ENCODE peak calls at places on chromosomes 7 and 10, in eight cellular contexts. P is psoas muscle, S is suprapubic skin, H is cardiac fibroblast, R is MM.1S, Y is fibroblast of mammary gland, W is mammary epithelial cell, N is Calu3. E is an unnamed sample.

GRCh38 chr7:34451923-34452322 is 206.1 kb upstream of the NPSR1 start:
- DNase-seq in P (no peak), S (no peak), H (peak), R (no peak), Y (peak), W (no peak), N (no peak), E (no peak)

GRCh38 chr10:101218423-101219136 is 10.7 kb downstream of the LBX1 start:
- DNase-seq in P (no peak), S (no peak), H (no peak), R (no peak), Y (no peak), W (no peak), N (no peak), E (no peak)

GRCh38 chr7:150378115-150378852 is 846 bp upstream of the ZNF775 start:
- DNase-seq in P (peak), S (no peak), H (peak), R (peak), Y (peak), W (no peak), N (peak), E (no peak)

GRCh38 chr10:25175527-25176420 is 973 bp downstream of the GPR158 start:
- DNase-seq in P (no peak), S (no peak), H (peak), R (no peak), Y (no peak), W (no peak), N (no peak), E (no peak)

GRCh38 chr7:158378978-158379377 is 208.6 kb downstream of the PTPRN2 start:
- DNase-seq in P (no peak), S (peak), H (no peak), R (no peak), Y (no peak), W (no peak), N (no peak), E (no peak)

GRCh38 chr7:130290745-130291144 is 2.2 kb upstream of the CPA4 start:
- DNase-seq in P (no peak), S (no peak), H (peak), R (no peak), Y (peak), W (peak), N (peak), E (no peak)

GRCh38 chr10:89163265-89163995 is 43.7 kb downstream of the CH25H start:
- DNase-seq in P (peak), S (peak), H (peak), R (peak), Y (peak), W (peak), N (no peak), E (no peak)

GRCh38 chr10:5581670-5582566 is 57.2 kb downstream of the CALML3 start:
- DNase-seq in P (no peak), S (no peak), H (no peak), R (peak), Y (no peak), W (no peak), N (no peak), E (no peak)

GRCh38 chr10:21497177-21497807 is 28.2 kb downstream of the SKIDA1 start:
- DNase-seq in P (peak), S (peak), H (peak), R (peak), Y (peak), W (peak), N (peak), E (no peak)

GRCh38 chr10:71761105-71761511 is 12.2 kb downstream of the VSIR start:
- DNase-seq in P (no peak), S (no peak), H (no peak), R (no peak), Y (no peak), W (peak), N (no peak), E (no peak)

GRCh38 chr10:11886851-11887250 is 63.7 kb downstream of the PROSER2 start:
- DNase-seq in P (no peak), S (no peak), H (no peak), R (no peak), Y (no peak), W (peak), N (no peak), E (peak)

GRCh38 chr10:94411304-94411703 is 9.0 kb downstream of the TBC1D12 start:
- DNase-seq in P (no peak), S (no peak), H (no peak), R (no peak), Y (no peak), W (no peak), N (no peak), E (no peak)

GRCh38 chr7:116968626-116969025 is 15.3 kb downstream of the ST7 start:
- DNase-seq in P (no peak), S (no peak), H (no peak), R (no peak), Y (no peak), W (no peak), N (no peak), E (no peak)

GRCh38 chr7:18378989-18379605 is 116.5 kb upstream of the HDAC9 start:
- DNase-seq in P (no peak), S (no peak), H (no peak), R (no peak), Y (no peak), W (no peak), N (no peak), E (no peak)

GRCh38 chr10:6871128-6871527 is 291.1 kb upstream of the PRKCQ start:
- DNase-seq in P (no peak), S (no peak), H (no peak), R (no peak), Y (peak), W (no peak), N (no peak), E (no peak)

GRCh38 chr10:124999433-125000365 is 57.8 kb downstream of the ZRANB1 start:
- DNase-seq in P (peak), S (peak), H (peak), R (no peak), Y (peak), W (no peak), N (no peak), E (no peak)

GRCh38 chr7:104541897-104542296 is 213.5 kb downstream of the LHFPL3 start:
- DNase-seq in P (no peak), S (no peak), H (no peak), R (no peak), Y (no peak), W (no peak), N (no peak), E (no peak)

GRCh38 chr7:44735403-44736165 is 13.1 kb upstream of the ZMIZ2 start:
- DNase-seq in P (no peak), S (no peak), H (peak), R (peak), Y (peak), W (peak), N (peak), E (no peak)

GRCh38 chr7:133484135-133484534 is 231.3 kb downstream of the EXOC4 start:
- DNase-seq in P (no peak), S (no peak), H (no peak), R (no peak), Y (no peak), W (peak), N (no peak), E (no peak)

GRCh38 chr10:59362184-59362966 is at the start of gene FAM13C:
- DNase-seq in P (peak), S (peak), H (peak), R (peak), Y (peak), W (peak), N (peak), E (no peak)

GRCh38 chr10:101694056-101694673 is 805 bp downstream of the FBXW4 start:
- DNase-seq in P (peak), S (peak), H (peak), R (peak), Y (peak), W (peak), N (peak), E (peak)

GRCh38 chr7:27148776-27149641 is 1.4 kb upstream of the HOXA6 start:
- DNase-seq in P (peak), S (no peak), H (no peak), R (no peak), Y (peak), W (peak), N (no peak), E (no peak)

GRCh38 chr7:131504157-131504899 is 52.1 kb downstream of the PODXL start:
- DNase-seq in P (no peak), S (no peak), H (no peak), R (no peak), Y (no peak), W (no peak), N (no peak), E (no peak)

GRCh38 chr7:75937958-75938786 is 23.2 kb downstream of the POR start:
- DNase-seq in P (peak), S (peak), H (peak), R (no peak), Y (peak), W (no peak), N (no peak), E (no peak)

GRCh38 chr7:27921081-27921836 is 181.3 kb downstream of the TAX1BP1 start:
- DNase-seq in P (no peak), S (no peak), H (peak), R (peak), Y (peak), W (peak), N (peak), E (no peak)

GRCh38 chr7:124276005-124276606 is 243.2 kb upstream of the TMEM229A start:
- DNase-seq in P (no peak), S (no peak), H (peak), R (peak), Y (no peak), W (peak), N (peak), E (no peak)

GRCh38 chr10:48748573-48748972 is 63.9 kb downstream of the WDFY4 start:
- DNase-seq in P (no peak), S (no peak), H (no peak), R (no peak), Y (no peak), W (no peak), N (no peak), E (no peak)

GRCh38 chr7:55192718-55193117 is 172.4 kb upstream of the LANCL2 start:
- DNase-seq in P (no peak), S (no peak), H (peak), R (no peak), Y (peak), W (peak), N (no peak), E (no peak)

GRCh38 chr10:15182541-15183207 is 14.2 kb upstream of the NMT2 start:
- DNase-seq in P (no peak), S (no peak), H (peak), R (no peak), Y (peak), W (no peak), N (no peak), E (no peak)

GRCh38 chr7:17371656-17372524 is 73.4 kb downstream of the AHR start:
- DNase-seq in P (no peak), S (no peak), H (peak), R (no peak), Y (peak), W (peak), N (peak), E (no peak)

GRCh38 chr7:157267956-157268355 is 68.8 kb upstream of the DNAJB6 start:
- DNase-seq in P (no peak), S (no peak), H (no peak), R (no peak), Y (no peak), W (no peak), N (no peak), E (no peak)

GRCh38 chr7:155298288-155298833 is 683 bp downstream of the INSIG1 start:
- DNase-seq in P (no peak), S (no peak), H (no peak), R (peak), Y (no peak), W (no peak), N (no peak), E (peak)

GRCh38 chr7:50448823-50449222 is 1.3 kb downstream of the FIGNL1 start:
- DNase-seq in P (no peak), S (no peak), H (no peak), R (no peak), Y (no peak), W (no peak), N (no peak), E (no peak)

GRCh38 chr10:124287791-124288190 is 130.9 kb downstream of the OAT start:
- DNase-seq in P (peak), S (peak), H (no peak), R (no peak), Y (no peak), W (no peak), N (no peak), E (no peak)

GRCh38 chr10:116715396-116715795 is 27.0 kb downstream of the HSPA12A start:
- DNase-seq in P (no peak), S (peak), H (no peak), R (no peak), Y (no peak), W (no peak), N (no peak), E (no peak)

GRCh38 chr7:24722386-24723177 is 34.7 kb downstream of the GSDME start:
- DNase-seq in P (no peak), S (no peak), H (peak), R (no peak), Y (peak), W (no peak), N (peak), E (no peak)
- TF ChIP-seq CTCF in P (peak), S (no peak), H (peak), R (no peak), Y (peak), W (peak), N (no peak), E (no peak)

DNA sequence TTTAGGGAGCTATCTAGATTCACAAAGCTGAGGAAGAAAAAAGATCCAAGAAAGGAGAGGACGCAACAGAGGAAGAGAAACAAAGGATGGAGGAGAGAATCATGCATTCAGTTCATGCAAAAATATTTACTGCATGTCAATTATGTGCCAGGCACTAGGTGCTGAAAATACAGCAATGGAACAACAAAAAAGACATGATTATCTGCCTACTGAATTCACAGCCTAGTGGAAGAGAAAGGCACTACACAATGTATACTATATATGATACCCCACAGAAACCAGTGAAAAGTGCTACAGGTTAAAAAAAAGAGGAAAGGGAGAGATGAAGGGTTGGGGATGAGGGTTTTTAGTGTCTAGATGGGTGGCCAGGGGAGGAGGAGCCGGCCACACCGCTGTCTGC is 520.4 kb upstream of the CELF2 start:
- DNase-seq in P (no peak), S (no peak), H (no peak), R (no peak), Y (no peak), W (no peak), N (no peak), E (no peak)
- TF ChIP-seq CTCF in P (no peak), S (no peak), H (no peak), R (no peak), Y (peak), W (no peak), N (no peak), E (no peak)

GRCh38 chr7:122269241-122269640 is 35.3 kb downstream of the FEZF1 start:
- DNase-seq in P (no peak), S (no peak), H (no peak), R (no peak), Y (no peak), W (no peak), N (no peak), E (no peak)

GRCh38 chr7:122273117-122273516 is 31.4 kb downstream of the FEZF1 start:
- DNase-seq in P (no peak), S (no peak), H (no peak), R (peak), Y (no peak), W (no peak), N (no peak), E (no peak)

GRCh38 chr7:122262246-122262645 is 42.3 kb downstream of the FEZF1 start:
- DNase-seq in P (no peak), S (no peak), H (no peak), R (no peak), Y (no peak), W (no peak), N (no peak), E (no peak)

GRCh38 chr7:122268101-122268500 is 36.4 kb downstream of the FEZF1 start:
- DNase-seq in P (no peak), S (no peak), H (no peak), R (no peak), Y (peak), W (no peak), N (no peak), E (no peak)
- TF ChIP-seq CTCF in P (no peak), S (no peak), H (no peak), R (no peak), Y (no peak), W (no peak), N (no peak), E (no peak)

GRCh38 chr10:44627591-44628354 is 242.9 kb upstream of the CXCL12 start:
- DNase-seq in P (no peak), S (no peak), H (peak), R (no peak), Y (peak), W (peak), N (no peak), E (no peak)
- TF ChIP-seq CTCF in P (no peak), S (no peak), H (no peak), R (no peak), Y (peak), W (peak), N (no peak), E (no peak)

DNA sequence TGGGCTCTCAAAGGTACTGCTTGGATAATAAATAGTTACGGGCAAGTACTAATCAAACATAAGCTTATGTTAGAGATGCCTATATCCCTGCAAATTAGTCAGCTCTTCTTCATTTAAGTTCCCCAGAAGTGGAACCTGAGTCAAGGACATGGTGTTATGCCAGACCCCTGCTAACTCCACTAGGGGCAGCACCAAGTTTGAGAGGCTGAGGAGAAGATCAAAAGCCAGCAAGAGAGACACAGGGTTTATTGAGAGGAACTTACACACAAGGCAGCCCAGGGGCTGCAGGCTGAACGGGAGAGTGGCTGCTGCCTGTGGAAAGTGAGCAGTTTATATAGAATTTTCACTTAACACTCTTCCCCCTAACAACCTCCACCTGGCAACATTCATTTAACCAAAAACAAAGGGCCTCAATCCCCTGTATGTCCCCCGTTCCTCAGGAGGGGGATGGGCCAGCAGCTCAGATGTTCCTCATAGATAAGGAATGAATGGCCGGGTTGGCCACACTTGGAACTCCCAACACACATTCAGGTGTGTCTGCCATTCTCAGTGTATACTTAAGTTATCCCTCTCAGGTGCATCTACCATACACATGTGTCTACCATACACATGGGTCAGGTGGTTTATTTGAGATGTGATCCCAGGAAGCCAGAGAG is 62.6 kb upstream of the GHITM start:
- DNase-seq in P (no peak), S (no peak), H (peak), R (no peak), Y (peak), W (no peak), N (no peak), E (no peak)
- TF ChIP-seq CTCF in P (no peak), S (no peak), H (peak), R (no peak), Y (peak), W (no peak), N (no peak), E (no peak)

E was measured in activated B cell treated with CpG ODN at 0.5 μM for 24 hours.